ENCODE peak calls at places on chromosomes 6 and 20, in ten cellular contexts. One of them, this sample, is unnamed. For H3K4me1, the result is how much of the 10 kb centered on the place peaks cover.

GRCh38 chr6:130720076-130720475 is 107.1 kb upstream of the SMLR1 start:
- DNase-seq in mammary epithelial cell: peak
- DNase-seq in left ventricle myocardium inferior: no peak
- DNase-seq in neuronal stem cell: no peak
- DNase-seq in adipocyte: no peak
- DNase-seq in upper lobe of right lung: no peak
- DNase-seq in lower lobe of right lung: no peak
- DNase-seq in lung: no peak
- DNase-seq in mesenchymal stem cell: no peak
- DNase-seq in uterus: no peak
- DNase-seq in this sample: no peak

GRCh38 chr6:125124250-125124777 is 29.3 kb upstream of the TPD52L1 start:
- DNase-seq in mammary epithelial cell: peak
- DNase-seq in left ventricle myocardium inferior: no peak
- DNase-seq in neuronal stem cell: no peak
- DNase-seq in adipocyte: no peak
- DNase-seq in upper lobe of right lung: no peak
- DNase-seq in lower lobe of right lung: no peak
- DNase-seq in lung: no peak
- DNase-seq in mesenchymal stem cell: no peak
- DNase-seq in uterus: no peak
- DNase-seq in this sample: no peak

GRCh38 chr6:155163616-155164015 is 100.2 kb upstream of the CLDN20 start:
- DNase-seq in mammary epithelial cell: no peak
- DNase-seq in left ventricle myocardium inferior: no peak
- DNase-seq in neuronal stem cell: no peak
- DNase-seq in adipocyte: peak
- DNase-seq in upper lobe of right lung: no peak
- DNase-seq in lower lobe of right lung: no peak
- DNase-seq in lung: no peak
- DNase-seq in mesenchymal stem cell: no peak
- DNase-seq in uterus: no peak
- DNase-seq in this sample: no peak

GRCh38 chr20:17225891-17226409 is 890 bp upstream of the PCSK2 start:
- DNase-seq in mammary epithelial cell: no peak
- DNase-seq in left ventricle myocardium inferior: no peak
- DNase-seq in neuronal stem cell: no peak
- DNase-seq in adipocyte: no peak
- DNase-seq in upper lobe of right lung: peak
- DNase-seq in lower lobe of right lung: peak
- DNase-seq in lung: no peak
- DNase-seq in mesenchymal stem cell: no peak
- DNase-seq in uterus: no peak
- DNase-seq in this sample: no peak

GRCh38 chr6:7311920-7312615 is 931 bp downstream of the SSR1 start:
- DNase-seq in mammary epithelial cell: peak
- DNase-seq in left ventricle myocardium inferior: no peak
- DNase-seq in neuronal stem cell: no peak
- DNase-seq in adipocyte: peak
- DNase-seq in upper lobe of right lung: no peak
- DNase-seq in lower lobe of right lung: no peak
- DNase-seq in lung: no peak
- DNase-seq in mesenchymal stem cell: peak
- DNase-seq in uterus: no peak
- DNase-seq in this sample: peak

GRCh38 chr20:13166006-13166405 is 55.1 kb upstream of the ISM1 start:
- DNase-seq in mammary epithelial cell: no peak
- DNase-seq in left ventricle myocardium inferior: no peak
- DNase-seq in neuronal stem cell: no peak
- DNase-seq in adipocyte: no peak
- DNase-seq in upper lobe of right lung: no peak
- DNase-seq in lower lobe of right lung: no peak
- DNase-seq in lung: no peak
- DNase-seq in mesenchymal stem cell: no peak
- DNase-seq in uterus: no peak
- DNase-seq in this sample: no peak

GRCh38 chr6:145929037-145929633 is 35.0 kb downstream of the SHPRH start:
- DNase-seq in mammary epithelial cell: peak
- DNase-seq in left ventricle myocardium inferior: no peak
- DNase-seq in neuronal stem cell: peak
- DNase-seq in adipocyte: peak
- DNase-seq in upper lobe of right lung: no peak
- DNase-seq in lower lobe of right lung: no peak
- DNase-seq in lung: no peak
- DNase-seq in mesenchymal stem cell: peak
- DNase-seq in uterus: no peak
- DNase-seq in this sample: peak

GRCh38 chr6:41818271-41819054 is 31.0 kb downstream of the TOMM6 start:
- DNase-seq in mammary epithelial cell: no peak
- DNase-seq in left ventricle myocardium inferior: no peak
- DNase-seq in neuronal stem cell: no peak
- DNase-seq in adipocyte: no peak
- DNase-seq in upper lobe of right lung: no peak
- DNase-seq in lower lobe of right lung: no peak
- DNase-seq in lung: no peak
- DNase-seq in mesenchymal stem cell: peak
- DNase-seq in uterus: no peak
- DNase-seq in this sample: no peak

GRCh38 chr6:108541843-108542795 is 18.6 kb upstream of the FOXO3 start:
- DNase-seq in mammary epithelial cell: peak
- DNase-seq in left ventricle myocardium inferior: peak
- DNase-seq in neuronal stem cell: peak
- DNase-seq in adipocyte: peak
- DNase-seq in upper lobe of right lung: no peak
- DNase-seq in lower lobe of right lung: peak
- DNase-seq in lung: peak
- DNase-seq in mesenchymal stem cell: peak
- DNase-seq in uterus: peak
- DNase-seq in this sample: peak

GRCh38 chr6:99588618-99589289 is 17.9 kb upstream of the PRDM13 start:
- DNase-seq in mammary epithelial cell: peak
- DNase-seq in left ventricle myocardium inferior: peak
- DNase-seq in neuronal stem cell: peak
- DNase-seq in adipocyte: peak
- DNase-seq in upper lobe of right lung: peak
- DNase-seq in lower lobe of right lung: peak
- DNase-seq in lung: peak
- DNase-seq in mesenchymal stem cell: peak
- DNase-seq in uterus: peak
- DNase-seq in this sample: peak

GRCh38 chr6:16804007-16804303 is 42.7 kb upstream of the ATXN1 start:
- DNase-seq in mammary epithelial cell: no peak
- DNase-seq in left ventricle myocardium inferior: no peak
- DNase-seq in neuronal stem cell: no peak
- DNase-seq in adipocyte: no peak
- DNase-seq in upper lobe of right lung: no peak
- DNase-seq in lower lobe of right lung: no peak
- DNase-seq in lung: no peak
- DNase-seq in mesenchymal stem cell: no peak
- DNase-seq in uterus: no peak
- DNase-seq in this sample: no peak

GRCh38 chr6:139230421-139230840 is 61.4 kb downstream of the TXLNB start:
- DNase-seq in mammary epithelial cell: no peak
- DNase-seq in left ventricle myocardium inferior: no peak
- DNase-seq in neuronal stem cell: peak
- DNase-seq in adipocyte: peak
- DNase-seq in upper lobe of right lung: no peak
- DNase-seq in lower lobe of right lung: no peak
- DNase-seq in lung: no peak
- DNase-seq in mesenchymal stem cell: peak
- DNase-seq in uterus: no peak
- DNase-seq in this sample: peak

GRCh38 chr6:10384333-10384718 is 30.5 kb downstream of the TFAP2A start:
- DNase-seq in mammary epithelial cell: no peak
- DNase-seq in left ventricle myocardium inferior: no peak
- DNase-seq in neuronal stem cell: peak
- DNase-seq in adipocyte: no peak
- DNase-seq in upper lobe of right lung: no peak
- DNase-seq in lower lobe of right lung: no peak
- DNase-seq in lung: no peak
- DNase-seq in mesenchymal stem cell: no peak
- DNase-seq in uterus: no peak
- DNase-seq in this sample: no peak

GRCh38 chr6:10383312-10384063 is 31.4 kb downstream of the TFAP2A start:
- DNase-seq in mammary epithelial cell: peak
- DNase-seq in left ventricle myocardium inferior: no peak
- DNase-seq in neuronal stem cell: no peak
- DNase-seq in adipocyte: peak
- DNase-seq in upper lobe of right lung: no peak
- DNase-seq in lower lobe of right lung: no peak
- DNase-seq in lung: no peak
- DNase-seq in mesenchymal stem cell: no peak
- DNase-seq in uterus: no peak
- DNase-seq in this sample: no peak

GRCh38 chr6:10382728-10383127 is 32.1 kb downstream of the TFAP2A start:
- DNase-seq in mammary epithelial cell: no peak
- DNase-seq in left ventricle myocardium inferior: no peak
- DNase-seq in neuronal stem cell: no peak
- DNase-seq in adipocyte: no peak
- DNase-seq in upper lobe of right lung: no peak
- DNase-seq in lower lobe of right lung: no peak
- DNase-seq in lung: no peak
- DNase-seq in mesenchymal stem cell: no peak
- DNase-seq in uterus: no peak
- DNase-seq in this sample: no peak

GRCh38 chr6:10384719-10385511 is 30.0 kb downstream of the TFAP2A start:
- DNase-seq in mammary epithelial cell: no peak
- DNase-seq in left ventricle myocardium inferior: no peak
- DNase-seq in neuronal stem cell: peak
- DNase-seq in adipocyte: no peak
- DNase-seq in upper lobe of right lung: no peak
- DNase-seq in lower lobe of right lung: no peak
- DNase-seq in lung: no peak
- DNase-seq in mesenchymal stem cell: no peak
- DNase-seq in uterus: no peak
- DNase-seq in this sample: no peak

GRCh38 chr6:10384064-10384317 is 30.9 kb downstream of the TFAP2A start:
- DNase-seq in mammary epithelial cell: no peak
- DNase-seq in left ventricle myocardium inferior: no peak
- DNase-seq in neuronal stem cell: peak
- DNase-seq in adipocyte: no peak
- DNase-seq in upper lobe of right lung: no peak
- DNase-seq in lower lobe of right lung: no peak
- DNase-seq in lung: no peak
- DNase-seq in mesenchymal stem cell: no peak
- DNase-seq in uterus: no peak
- DNase-seq in this sample: no peak
- H3K4me1 ChIP-seq in mammary epithelial cell: under half
- H3K4me1 ChIP-seq in left ventricle myocardium inferior: under half
- H3K4me1 ChIP-seq in neuronal stem cell: under half
- H3K4me1 ChIP-seq in adipocyte: under half
- H3K4me1 ChIP-seq in upper lobe of right lung: under half
- H3K4me1 ChIP-seq in lower lobe of right lung: under half
- H3K4me1 ChIP-seq in lung: under half
- H3K4me1 ChIP-seq in mesenchymal stem cell: under half
- H3K4me1 ChIP-seq in uterus: under half
- H3K4me1 ChIP-seq in this sample: under half

GRCh38 chr20:59316911-59317310 is 16.5 kb downstream of the EDN3 start:
- DNase-seq in mammary epithelial cell: no peak
- DNase-seq in left ventricle myocardium inferior: no peak
- DNase-seq in neuronal stem cell: no peak
- DNase-seq in adipocyte: no peak
- DNase-seq in upper lobe of right lung: no peak
- DNase-seq in lower lobe of right lung: no peak
- DNase-seq in lung: no peak
- DNase-seq in mesenchymal stem cell: no peak
- DNase-seq in uterus: no peak
- DNase-seq in this sample: no peak
- H3K4me1 ChIP-seq in mammary epithelial cell: under half
- H3K4me1 ChIP-seq in left ventricle myocardium inferior: under half
- H3K4me1 ChIP-seq in neuronal stem cell: under half
- H3K4me1 ChIP-seq in adipocyte: under half
- H3K4me1 ChIP-seq in upper lobe of right lung: under half
- H3K4me1 ChIP-seq in lower lobe of right lung: under half
- H3K4me1 ChIP-seq in lung: under half
- H3K4me1 ChIP-seq in mesenchymal stem cell: under half
- H3K4me1 ChIP-seq in uterus: under half
- H3K4me1 ChIP-seq in this sample: under half

DNA sequence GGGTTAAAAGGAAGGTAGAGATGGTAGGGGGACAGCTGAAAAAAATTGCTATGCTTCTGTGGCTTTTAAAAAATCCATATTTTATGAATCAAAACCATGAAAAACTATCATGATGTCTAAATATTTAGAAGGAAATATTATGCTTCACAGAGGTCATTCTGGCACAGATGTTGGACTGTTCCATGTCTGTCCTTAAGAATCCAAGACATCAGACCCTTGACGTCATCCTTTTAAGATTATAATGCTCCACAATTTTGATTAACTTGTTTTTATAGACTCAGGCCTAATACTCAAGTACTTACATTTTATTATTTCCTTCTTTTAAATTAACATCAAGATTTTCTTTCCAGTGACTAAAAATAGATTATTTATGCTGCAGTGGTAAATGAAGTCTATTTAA is 29.7 kb downstream of the FILIP1 start:
- DNase-seq in mammary epithelial cell: no peak
- DNase-seq in left ventricle myocardium inferior: no peak
- DNase-seq in neuronal stem cell: no peak
- DNase-seq in adipocyte: no peak
- DNase-seq in upper lobe of right lung: no peak
- DNase-seq in lower lobe of right lung: no peak
- DNase-seq in lung: no peak
- DNase-seq in mesenchymal stem cell: no peak
- DNase-seq in uterus: no peak
- DNase-seq in this sample: no peak
- H3K4me1 ChIP-seq in mammary epithelial cell: under half
- H3K4me1 ChIP-seq in left ventricle myocardium inferior: half or more
- H3K4me1 ChIP-seq in neuronal stem cell: under half
- H3K4me1 ChIP-seq in adipocyte: under half
- H3K4me1 ChIP-seq in upper lobe of right lung: under half
- H3K4me1 ChIP-seq in lower lobe of right lung: under half
- H3K4me1 ChIP-seq in lung: under half
- H3K4me1 ChIP-seq in mesenchymal stem cell: under half
- H3K4me1 ChIP-seq in uterus: under half
- H3K4me1 ChIP-seq in this sample: under half

GRCh38 chr6:17905611-17906592 is 81.5 kb downstream of the KIF13A start:
- DNase-seq in mammary epithelial cell: peak
- DNase-seq in left ventricle myocardium inferior: no peak
- DNase-seq in neuronal stem cell: no peak
- DNase-seq in adipocyte: peak
- DNase-seq in upper lobe of right lung: no peak
- DNase-seq in lower lobe of right lung: no peak
- DNase-seq in lung: no peak
- DNase-seq in mesenchymal stem cell: peak
- DNase-seq in uterus: no peak
- DNase-seq in this sample: no peak
- H3K4me1 ChIP-seq in mammary epithelial cell: under half
- H3K4me1 ChIP-seq in left ventricle myocardium inferior: half or more
- H3K4me1 ChIP-seq in neuronal stem cell: under half
- H3K4me1 ChIP-seq in adipocyte: half or more
- H3K4me1 ChIP-seq in upper lobe of right lung: half or more
- H3K4me1 ChIP-seq in lower lobe of right lung: half or more
- H3K4me1 ChIP-seq in lung: under half
- H3K4me1 ChIP-seq in mesenchymal stem cell: under half
- H3K4me1 ChIP-seq in uterus: under half
- H3K4me1 ChIP-seq in this sample: under half

GRCh38 chr6:43274916-43275597 is 23.0 kb upstream of the SLC22A7 start:
- DNase-seq in mammary epithelial cell: no peak
- DNase-seq in left ventricle myocardium inferior: no peak
- DNase-seq in neuronal stem cell: no peak
- DNase-seq in adipocyte: peak
- DNase-seq in upper lobe of right lung: peak
- DNase-seq in lower lobe of right lung: no peak
- DNase-seq in lung: no peak
- DNase-seq in mesenchymal stem cell: no peak
- DNase-seq in uterus: no peak
- DNase-seq in this sample: no peak
- H3K4me1 ChIP-seq in mammary epithelial cell: under half
- H3K4me1 ChIP-seq in left ventricle myocardium inferior: under half
- H3K4me1 ChIP-seq in neuronal stem cell: under half
- H3K4me1 ChIP-seq in adipocyte: under half
- H3K4me1 ChIP-seq in upper lobe of right lung: under half
- H3K4me1 ChIP-seq in lower lobe of right lung: under half
- H3K4me1 ChIP-seq in lung: under half
- H3K4me1 ChIP-seq in mesenchymal stem cell: under half
- H3K4me1 ChIP-seq in uterus: under half
- H3K4me1 ChIP-seq in this sample: under half